ENCODE peak calls at places on chromosome 6, in four cellular contexts. C, A, U and E are unnamed samples.

GRCh38 chr6:52389626-52390360 is 27.8 kb downstream of the PAQR8 start:
- DNase-seq in C (peak), A (no peak), U (peak), E (no peak)

GRCh38 chr6:73969982-73970960 is 274.3 kb downstream of the CD109 start:
- DNase-seq in C (no peak), A (peak), U (peak), E (peak)

GRCh38 chr6:132570221-132570777 is at the start of gene TAAR6:
- DNase-seq in C (no peak), A (peak), U (no peak), E (peak)

GRCh38 chr6:30990422-30991086 is 7.0 kb downstream of the MUC21 start:
- DNase-seq in C (no peak), A (no peak), U (no peak), E (no peak)

GRCh38 chr6:75402296-75402695 is 91.3 kb downstream of the FILIP1 start:
- DNase-seq in C (peak), A (no peak), U (peak), E (no peak)

GRCh38 chr6:154479388-154480143 is 30.9 kb downstream of the CNKSR3 start:
- DNase-seq in C (no peak), A (no peak), U (peak), E (no peak)

GRCh38 chr6:5998741-5999687 is 7.7 kb downstream of the NRN1 start:
- DNase-seq in C (peak), A (no peak), U (peak), E (no peak)

GRCh38 chr6:54198134-54198533 is 86.9 kb downstream of the MLIP start:
- DNase-seq in C (no peak), A (no peak), U (no peak), E (no peak)

GRCh38 chr6:12280458-12280857 is 9.7 kb upstream of the EDN1 start:
- DNase-seq in C (no peak), A (no peak), U (peak), E (no peak)

GRCh38 chr6:49551126-49551865 is 828 bp downstream of the C6orf141 start:
- DNase-seq in C (no peak), A (peak), U (peak), E (no peak)

GRCh38 chr6:11366183-11366933 is 133.9 kb upstream of the NEDD9 start:
- DNase-seq in C (no peak), A (no peak), U (no peak), E (no peak)

GRCh38 chr6:53032853-53033252 is 32.4 kb upstream of the FBXO9 start:
- DNase-seq in C (no peak), A (peak), U (peak), E (peak)

GRCh38 chr6:13908955-13909381 is 15.8 kb upstream of the RNF182 start:
- DNase-seq in C (no peak), A (no peak), U (peak), E (peak)

GRCh38 chr6:119446623-119447008 is 97.1 kb upstream of the MAN1A1 start:
- DNase-seq in C (no peak), A (no peak), U (peak), E (no peak)

GRCh38 chr6:37695857-37696219 is 1.8 kb downstream of the MDGA1 start:
- DNase-seq in C (no peak), A (no peak), U (no peak), E (no peak)

GRCh38 chr6:19554356-19555225 is 282.6 kb upstream of the ID4 start:
- DNase-seq in C (no peak), A (no peak), U (no peak), E (no peak)

GRCh38 chr6:40232698-40233097 is 298.4 kb upstream of the MOCS1 start:
- DNase-seq in C (no peak), A (no peak), U (no peak), E (no peak)

GRCh38 chr6:112037783-112038216 is 16.1 kb upstream of the CCN6 start:
- DNase-seq in C (peak), A (peak), U (peak), E (peak)

GRCh38 chr6:30006170-30007131 is 54.6 kb upstream of the POLR1H start:
- DNase-seq in C (peak), A (no peak), U (no peak), E (no peak)

GRCh38 chr6:150191809-150192208 is 49.0 kb downstream of the PPP1R14C start:
- DNase-seq in C (no peak), A (no peak), U (no peak), E (no peak)

GRCh38 chr6:26215200-26216014 is 128.2 kb downstream of the HFE start:
- DNase-seq in C (no peak), A (no peak), U (peak), E (no peak)